ENCODE peak calls at places on chromosomes 2 and 18, in ten cellular contexts. Y is fibroblast of mammary gland, A is ACHN, F is mesenteric fat pad, Q is left cardiac atrium, W is KG1, N is germinal center, M is GF-D8, I is keratinocyte, S is dermis microvascular lymphatic vessel endothelial cell. D is an unnamed sample.

GRCh38 chr18:56235061-56235772 is 403.2 kb downstream of the TXNL1 start:
- DNase-seq in Y (no peak), A (no peak), F (no peak), Q (no peak), W (no peak), N (peak), M (no peak), I (no peak), S (no peak), D (peak)

GRCh38 chr18:36490907-36491306 is 193.4 kb downstream of the FHOD3 start:
- DNase-seq in Y (no peak), A (no peak), F (no peak), Q (no peak), W (no peak), N (no peak), M (no peak), I (no peak), S (no peak), D (no peak)

GRCh38 chr2:23447405-23447804 is 62.4 kb downstream of the KLHL29 start:
- DNase-seq in Y (no peak), A (no peak), F (no peak), Q (no peak), W (no peak), N (no peak), M (no peak), I (no peak), S (no peak), D (no peak)

GRCh38 chr18:51226068-51226467 is 28.6 kb upstream of the MEX3C start:
- DNase-seq in Y (no peak), A (no peak), F (no peak), Q (no peak), W (no peak), N (no peak), M (no peak), I (no peak), S (no peak), D (no peak)

GRCh38 chr2:22883054-22883453 is 501.9 kb upstream of the KLHL29 start:
- DNase-seq in Y (no peak), A (no peak), F (no peak), Q (no peak), W (no peak), N (no peak), M (no peak), I (no peak), S (no peak), D (no peak)

GRCh38 chr2:80670763-80671162 is 366.2 kb upstream of the LRRTM1 start:
- DNase-seq in Y (no peak), A (no peak), F (no peak), Q (no peak), W (no peak), N (no peak), M (no peak), I (no peak), S (no peak), D (peak)

GRCh38 chr2:106108351-106108750 is 85.8 kb downstream of the UXS1 start:
- DNase-seq in Y (peak), A (peak), F (no peak), Q (no peak), W (no peak), N (no peak), M (no peak), I (no peak), S (no peak), D (no peak)

GRCh38 chr2:241858206-241859016 is at the start of gene PDCD1:
- DNase-seq in Y (no peak), A (no peak), F (no peak), Q (peak), W (no peak), N (peak), M (no peak), I (no peak), S (no peak), D (peak)

GRCh38 chr2:43226955-43227829 is 786 bp upstream of the ZFP36L2 start:
- DNase-seq in Y (peak), A (peak), F (peak), Q (peak), W (peak), N (peak), M (peak), I (no peak), S (no peak), D (peak)

GRCh38 chr2:229313591-229313990 is 42.5 kb upstream of the PID1 start:
- DNase-seq in Y (peak), A (no peak), F (no peak), Q (no peak), W (no peak), N (no peak), M (no peak), I (no peak), S (peak), D (no peak)

GRCh38 chr18:36580266-36580665 is 248.5 kb downstream of the TPGS2 start:
- DNase-seq in Y (peak), A (no peak), F (no peak), Q (no peak), W (no peak), N (no peak), M (no peak), I (peak), S (no peak), D (peak)

GRCh38 chr2:69646714-69647113 is 3.2 kb upstream of the AAK1 start:
- DNase-seq in Y (no peak), A (no peak), F (no peak), Q (no peak), W (no peak), N (no peak), M (no peak), I (no peak), S (no peak), D (no peak)

D was measured in NCI-H69.